ENCODE peak calls at places on chromosomes 7 and 10, in four cellular contexts. B, S, D and U are unnamed samples.

GRCh38 chr7:47273088-47273487 is 308.8 kb downstream of the TNS3 start:
- DNase-seq in D (peak; percentile 30), B (no peak), S (no peak), U (no peak)

GRCh38 chr10:126011995-126012394 is 115.6 kb downstream of the FANK1 start:
- DNase-seq in S (no peak), B (no peak), D (no peak), U (no peak)

GRCh38 chr10:21078410-21079329 is 181.6 kb upstream of the NEBL start:
- DNase-seq in D (peak; percentile 79), S (peak; percentile 37), B (peak; percentile 28), U (peak; percentile 87)

GRCh38 chr10:21396889-21397288 is 128.6 kb downstream of the SKIDA1 start:
- DNase-seq in B (no peak), D (no peak), S (no peak), U (no peak)

GRCh38 chr10:112821663-112822062 is 128.4 kb upstream of the TCF7L2 start:
- DNase-seq in D (no peak), B (no peak), S (no peak), U (no peak)

GRCh38 chr10:58704226-58705200 is 191.8 kb downstream of the BICC1 start:
- DNase-seq in S (no peak), B (no peak), D (no peak), U (no peak)

GRCh38 chr10:132631348-132631735 is 93.8 kb downstream of the INPP5A start:
- DNase-seq in B (no peak), S (no peak), D (peak; percentile 77), U (no peak)

GRCh38 chr7:81002471-81002870 is 83.6 kb upstream of the SEMA3C start:
- DNase-seq in S (no peak), B (no peak), D (no peak), U (no peak)

GRCh38 chr10:52883996-52884871 is 111.7 kb upstream of the MBL2 start:
- DNase-seq in S (no peak), D (no peak), B (peak; percentile 54), U (peak; percentile 96)

GRCh38 chr10:13959443-13960359 is 371.0 kb downstream of the FRMD4A start:
- DNase-seq in D (no peak), B (no peak), S (no peak), U (no peak)

GRCh38 chr7:141486959-141487358 is 64.3 kb upstream of the AGK start:
- DNase-seq in S (no peak), D (no peak), B (no peak), U (no peak)

GRCh38 chr7:142603870-142604448 is 145.3 kb upstream of the PRSS1 start:
- DNase-seq in S (peak; percentile 61), B (no peak), D (no peak), U (peak; percentile 88)

GRCh38 chr10:77452952-77453564 is 184.6 kb downstream of the KCNMA1 start:
- DNase-seq in B (no peak), S (no peak), D (no peak), U (no peak)

GRCh38 chr7:110889363-110889762 is 201.6 kb upstream of the LRRN3 start:
- DNase-seq in S (no peak), B (no peak), D (no peak), U (no peak)

GRCh38 chr10:58797356-58797755 is 284.7 kb downstream of the BICC1 start:
- DNase-seq in S (no peak), D (no peak), B (no peak), U (no peak)

GRCh38 chr7:2281556-2281955 is 32.7 kb downstream of the SNX8 start:
- DNase-seq in B (no peak), D (no peak), S (no peak), U (no peak)

GRCh38 chr7:909358-910329 is 33.3 kb downstream of the GET4 start:
- DNase-seq in B (no peak), D (peak; percentile 87), S (no peak), U (no peak)

GRCh38 chr7:124893140-124893810 is 36.4 kb downstream of the POT1 start:
- DNase-seq in S (no peak), B (no peak), D (no peak), U (no peak)

GRCh38 chr7:143463556-143463955 is 14.1 kb upstream of the TAS2R41 start:
- DNase-seq in D (no peak), S (no peak), B (no peak), U (no peak)

GRCh38 chr10:58856508-58857240 is 319.8 kb upstream of the PHYHIPL start:
- DNase-seq in D (no peak), B (peak; percentile 99), S (no peak), U (peak; percentile 1)

GRCh38 chr7:101885597-101885955 is 68.2 kb downstream of the CUX1 start:
- DNase-seq in B (no peak), S (no peak), D (no peak), U (no peak)